ENCODE peak calls at places on chromosomes 6 and 20, in eight cellular contexts. T is suprapubic skin, W is mesendoderm, J is SK-N-SH, M is heart left ventricle, P is tibial nerve, E is tibial artery, C is aorta. S is an unnamed sample. For H3K4me1, the result is how much of the 10 kb centered on the place peaks cover.

GRCh38 chr6:16157909-16158308 is 29.0 kb downstream of the MYLIP start:
- DNase-seq in W (no peak), P (no peak), T (no peak), C (no peak), E (no peak), J (peak), M (peak), S (no peak)

GRCh38 chr6:109327959-109328358 is 54.3 kb downstream of the CD164 start:
- DNase-seq in P (no peak), T (no peak), C (no peak), W (no peak), M (no peak), E (peak), J (no peak), S (no peak)

GRCh38 chr20:3559637-3560036 is 88.8 kb downstream of the ATRN start:
- DNase-seq in C (no peak), P (no peak), J (no peak), W (no peak), T (no peak), E (no peak), M (no peak), S (no peak)

GRCh38 chr20:31593221-31594001 is 11.7 kb upstream of the ID1 start:
- DNase-seq in W (no peak), M (no peak), T (no peak), E (no peak), C (no peak), P (no peak), J (no peak), S (peak)

GRCh38 chr20:44134897-44135810 is 51.8 kb downstream of the JPH2 start:
- DNase-seq in M (no peak), W (no peak), E (peak), P (no peak), T (no peak), C (peak), J (peak), S (no peak)

GRCh38 chr6:26743941-26744699 is 84.6 kb upstream of the ZNF322 start:
- DNase-seq in T (peak), M (no peak), E (no peak), C (no peak), J (peak), P (no peak), W (peak), S (no peak)

GRCh38 chr6:15129872-15130271 is 116.0 kb upstream of the JARID2 start:
- DNase-seq in W (no peak), J (no peak), E (no peak), P (no peak), T (no peak), C (no peak), M (no peak), S (no peak)

GRCh38 chr6:36851149-36851614 is 11.9 kb upstream of the CPNE5 start:
- DNase-seq in E (peak), T (peak), C (no peak), W (peak), P (no peak), M (peak), J (peak), S (peak)

GRCh38 chr20:32934580-32934979 is 69.7 kb downstream of the SUN5 start:
- DNase-seq in E (no peak), T (no peak), M (no peak), W (no peak), C (no peak), P (no peak), J (no peak), S (no peak)

GRCh38 chr6:121498481-121499276 is 63.2 kb downstream of the GJA1 start:
- DNase-seq in C (no peak), E (no peak), W (no peak), J (no peak), P (no peak), M (no peak), T (no peak), S (no peak)

GRCh38 chr6:158081657-158081935 is 86.5 kb downstream of the SERAC1 start:
- DNase-seq in E (no peak), T (peak), M (no peak), C (no peak), J (no peak), W (no peak), P (no peak), S (no peak)

GRCh38 chr6:87944541-87944954 is 103.1 kb upstream of the SPACA1 start:
- DNase-seq in T (no peak), E (peak), P (peak), M (peak), C (peak), W (peak), J (peak), S (peak)

GRCh38 chr20:53707341-53708102 is 113.9 kb upstream of the ZNF217 start:
- DNase-seq in M (no peak), T (no peak), P (no peak), J (no peak), C (no peak), E (no peak), W (no peak), S (no peak)

GRCh38 chr6:77474286-77474956 is 11.1 kb upstream of the HTR1B start:
- DNase-seq in M (no peak), J (no peak), C (no peak), E (no peak), T (no peak), W (no peak), P (no peak), S (no peak)

GRCh38 chr20:20856306-20856705 is 143.9 kb upstream of the RALGAPA2 start:
- DNase-seq in C (no peak), E (no peak), P (no peak), M (no peak), T (no peak), J (no peak), W (peak), S (no peak)

GRCh38 chr20:63472159-63472811 is at the start of gene KCNQ2:
- DNase-seq in W (peak), E (no peak), P (no peak), M (no peak), T (no peak), J (peak), C (no peak), S (no peak)

GRCh38 chr20:35012227-35013069 is 56.8 kb downstream of the MYH7B start:
- DNase-seq in J (no peak), C (no peak), W (no peak), E (no peak), M (no peak), P (no peak), T (no peak), S (no peak)

GRCh38 chr20:37361336-37361735 is 15.4 kb downstream of the SRC start:
- DNase-seq in J (peak), P (no peak), E (peak), C (no peak), M (no peak), T (no peak), W (no peak), S (no peak)

GRCh38 chr20:17635320-17635673 is 46.7 kb downstream of the RRBP1 start:
- DNase-seq in C (peak), T (no peak), E (no peak), M (no peak), W (no peak), J (no peak), P (no peak), S (no peak)
- H3K4me1 ChIP-seq in C (under half), T (under half), E (under half), M (under half), W (under half), J (under half), P (under half), S (under half)

GRCh38 chr6:142732790-142733189 is 212.2 kb downstream of the HIVEP2 start:
- DNase-seq in T (no peak), P (no peak), J (no peak), M (no peak), W (no peak), E (no peak), C (no peak), S (no peak)
- H3K4me1 ChIP-seq in T (under half), P (under half), J (under half), M (under half), W (under half), E (under half), C (under half), S (half or more)

GRCh38 chr6:122653094-122653493 is 42.9 kb downstream of the PKIB start:
- DNase-seq in W (no peak), E (no peak), T (no peak), J (no peak), M (no peak), C (no peak), P (no peak), S (peak)

GRCh38 chr6:122651031-122651430 is 40.8 kb downstream of the PKIB start:
- DNase-seq in W (no peak), C (no peak), J (no peak), M (no peak), T (no peak), P (no peak), E (no peak), S (no peak)

GRCh38 chr6:122652431-122652830 is 42.2 kb downstream of the PKIB start:
- DNase-seq in J (no peak), W (no peak), E (no peak), P (no peak), M (no peak), C (no peak), T (no peak), S (no peak)

GRCh38 chr6:122649701-122650100 is 39.5 kb downstream of the PKIB start:
- DNase-seq in W (no peak), M (no peak), E (no peak), C (no peak), P (no peak), T (no peak), J (no peak), S (no peak)

GRCh38 chr6:122651604-122652003 is 41.4 kb downstream of the PKIB start:
- DNase-seq in C (no peak), M (no peak), T (no peak), P (no peak), W (no peak), J (no peak), E (no peak), S (no peak)
- H3K4me1 ChIP-seq in C (under half), M (under half), T (under half), P (under half), W (under half), J (under half), E (under half), S (under half)

DNA sequence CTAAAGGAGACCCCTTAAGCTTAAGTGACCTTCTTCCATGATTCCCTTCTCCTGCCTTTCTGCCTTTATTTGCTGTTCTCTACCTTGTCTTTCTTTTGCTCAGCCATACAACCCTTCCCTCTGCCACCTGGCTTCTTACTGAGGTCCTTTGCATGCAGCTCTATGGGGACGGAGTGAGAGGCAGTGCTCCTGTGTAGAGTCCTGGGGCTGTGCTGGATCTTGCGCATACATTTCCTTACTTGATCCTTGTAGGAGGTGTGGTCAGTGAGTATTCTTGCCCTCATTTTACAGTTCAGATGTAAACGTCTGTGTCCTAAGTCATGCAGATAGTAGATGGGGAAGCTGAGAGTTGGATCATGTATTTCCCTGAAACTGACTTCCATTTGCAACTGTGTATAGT is 5.7 kb downstream of the SASH1 start:
- DNase-seq in M (no peak), T (no peak), E (no peak), W (peak), C (no peak), J (no peak), P (no peak), S (no peak)
- H3K4me1 ChIP-seq in M (under half), T (under half), E (under half), W (under half), C (under half), J (under half), P (under half), S (under half)

DNA sequence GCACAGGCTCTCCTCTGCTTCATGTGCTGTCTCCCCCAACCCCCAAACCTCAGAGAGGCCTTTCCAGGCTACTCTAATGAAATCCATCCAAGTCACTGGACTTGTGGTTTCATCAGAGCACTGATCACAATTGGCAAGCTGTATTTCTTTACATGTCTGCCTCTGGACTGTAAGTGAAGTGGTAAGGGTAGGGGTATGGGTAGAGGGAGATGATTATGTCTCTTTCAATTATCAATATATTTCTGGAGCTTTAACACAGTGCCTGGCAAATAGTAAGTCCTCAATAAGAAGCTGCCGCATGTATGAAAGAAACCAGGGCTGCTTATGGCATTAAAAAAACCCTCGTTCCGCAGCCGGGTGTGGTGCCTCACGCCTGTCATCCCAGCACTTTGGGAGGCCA is 5.4 kb downstream of the TRERF1 start:
- DNase-seq in E (no peak), M (no peak), C (no peak), W (no peak), T (no peak), P (no peak), J (no peak), S (no peak)
- H3K4me1 ChIP-seq in E (under half), M (under half), C (under half), W (under half), T (half or more), P (under half), J (under half), S (under half)

GRCh38 chr20:47566269-47566668 is 64.6 kb downstream of the NCOA3 start:
- DNase-seq in W (no peak), M (no peak), J (no peak), P (no peak), E (no peak), T (no peak), C (no peak), S (no peak)
- H3K4me1 ChIP-seq in W (under half), M (under half), J (under half), P (under half), E (under half), T (under half), C (under half), S (half or more)

GRCh38 chr6:111845441-111845871 is 27.8 kb downstream of the FYN start:
- DNase-seq in C (no peak), E (no peak), W (no peak), T (no peak), M (no peak), P (no peak), J (no peak), S (no peak)
- H3K4me1 ChIP-seq in C (under half), E (under half), W (under half), T (under half), M (half or more), P (under half), J (under half), S (under half)